ENCODE peak calls at places on chromosomes 5 and 9, in six cellular contexts. Q, N, P, I, G and Z are unnamed samples.

GRCh38 chr9:114181583-114182409 is 26.5 kb downstream of the COL27A1 start:
- DNase-seq in Q (no peak), N (no peak), P (no peak), I (peak), G (no peak), Z (no peak)

GRCh38 chr5:82416506-82416905 is 138.4 kb upstream of the RPS23 start:
- DNase-seq in Q (no peak), N (no peak), P (no peak), I (no peak), G (no peak), Z (no peak)

GRCh38 chr5:150458819-150459557 is 9.4 kb upstream of the RPS14 start:
- DNase-seq in Q (peak), N (peak), P (peak), I (peak), G (peak), Z (peak)

GRCh38 chr9:9998491-9999287 is 614.1 kb downstream of the PTPRD start:
- DNase-seq in Q (no peak), N (no peak), P (no peak), I (no peak), G (no peak), Z (no peak)

GRCh38 chr9:101738566-101739183 is at the start of gene GRIN3A:
- DNase-seq in Q (peak), N (peak), P (no peak), I (peak), G (no peak), Z (peak)

GRCh38 chr5:91194861-91195460 is 188.2 kb downstream of the ARRDC3 start:
- DNase-seq in Q (no peak), N (peak), P (no peak), I (no peak), G (no peak), Z (no peak)

GRCh38 chr5:37769840-37770239 is 70.0 kb downstream of the GDNF start:
- DNase-seq in Q (no peak), N (no peak), P (no peak), I (no peak), G (no peak), Z (no peak)

GRCh38 chr5:119743927-119744326 is 114.6 kb downstream of the FAM170A start:
- DNase-seq in Q (peak), N (no peak), P (no peak), I (no peak), G (no peak), Z (no peak)

GRCh38 chr9:122265265-122265900 is 701 bp downstream of the MRRF start:
- DNase-seq in Q (peak), N (peak), P (no peak), I (no peak), G (no peak), Z (no peak)

GRCh38 chr9:93682155-93682968 is 106.0 kb downstream of the PHF2 start:
- DNase-seq in Q (peak), N (peak), P (peak), I (peak), G (peak), Z (peak)

GRCh38 chr9:893843-894420 is 52.4 kb downstream of the DMRT1 start:
- DNase-seq in Q (peak), N (peak), P (no peak), I (no peak), G (no peak), Z (no peak)

GRCh38 chr9:86767373-86767772 is 179.9 kb downstream of the GAS1 start:
- DNase-seq in Q (no peak), N (no peak), P (no peak), I (no peak), G (no peak), Z (no peak)

GRCh38 chr5:139407517-139407916 is 3.6 kb upstream of the SPATA24 start:
- DNase-seq in Q (no peak), N (no peak), P (no peak), I (no peak), G (no peak), Z (no peak)

GRCh38 chr5:152688561-152689274 is 283.6 kb upstream of the NMUR2 start:
- DNase-seq in Q (no peak), N (no peak), P (no peak), I (peak), G (no peak), Z (no peak)

GRCh38 chr5:133969654-133970324 is 1.4 kb upstream of the C5orf15 start:
- DNase-seq in Q (no peak), N (no peak), P (no peak), I (no peak), G (no peak), Z (no peak)

GRCh38 chr5:89436464-89436863 is 553.5 kb upstream of the MEF2C start:
- DNase-seq in Q (no peak), N (no peak), P (no peak), I (no peak), G (no peak), Z (no peak)

GRCh38 chr9:134211811-134212460 is 47.6 kb upstream of the RNU6ATAC start:
- DNase-seq in Q (no peak), N (no peak), P (no peak), I (peak), G (no peak), Z (peak)

GRCh38 chr9:13716620-13717019 is 437.1 kb upstream of the MPDZ start:
- DNase-seq in Q (no peak), N (no peak), P (no peak), I (no peak), G (no peak), Z (no peak)

GRCh38 chr9:105328872-105329728 is 84.6 kb downstream of the SLC44A1 start:
- DNase-seq in Q (no peak), N (no peak), P (no peak), I (no peak), G (no peak), Z (no peak)

GRCh38 chr5:125604104-125604503 is 819.1 kb upstream of the GRAMD2B start:
- DNase-seq in Q (no peak), N (no peak), P (no peak), I (no peak), G (no peak), Z (no peak)

GRCh38 chr5:149289307-149289706 is 17.6 kb downstream of the AFAP1L1 start:
- DNase-seq in Q (no peak), N (no peak), P (no peak), I (no peak), G (no peak), Z (no peak)

GRCh38 chr5:135193213-135194125 is 159.4 kb upstream of the PITX1 start:
- DNase-seq in Q (no peak), N (no peak), P (no peak), I (no peak), G (no peak), Z (no peak)

GRCh38 chr5:150500328-150500841 is 7.5 kb upstream of the NDST1 start:
- DNase-seq in Q (no peak), N (peak), P (no peak), I (peak), G (no peak), Z (no peak)

GRCh38 chr5:160466889-160467554 is 45.4 kb downstream of the PTTG1 start:
- DNase-seq in Q (no peak), N (no peak), P (no peak), I (no peak), G (no peak), Z (no peak)

GRCh38 chr5:74240783-74241750 is 399.5 kb downstream of the ENC1 start:
- DNase-seq in Q (no peak), N (no peak), P (no peak), I (no peak), G (no peak), Z (no peak)

GRCh38 chr9:137705443-137705863 is 86.6 kb downstream of the EHMT1 start:
- DNase-seq in Q (no peak), N (peak), P (no peak), I (no peak), G (no peak), Z (no peak)

GRCh38 chr5:160262665-160263064 is 33.4 kb downstream of the FABP6 start:
- DNase-seq in Q (no peak), N (peak), P (no peak), I (peak), G (no peak), Z (no peak)

GRCh38 chr9:106107716-106108115 is 413.4 kb downstream of the TMEM38B start:
- DNase-seq in Q (no peak), N (no peak), P (no peak), I (no peak), G (no peak), Z (no peak)

GRCh38 chr5:164600166-164600715 is 1094.8 kb downstream of the MAT2B start:
- DNase-seq in Q (no peak), N (no peak), P (no peak), I (no peak), G (no peak), Z (no peak)

GRCh38 chr5:164600929-164601535 is 1095.6 kb downstream of the MAT2B start:
- DNase-seq in Q (no peak), N (no peak), P (no peak), I (no peak), G (no peak), Z (peak)

GRCh38 chr5:164597293-164597900 is 1092.0 kb downstream of the MAT2B start:
- DNase-seq in Q (no peak), N (no peak), P (no peak), I (no peak), G (no peak), Z (no peak)
- TF ChIP-seq CTCF in Q (peak), N (no peak), P (no peak), I (no peak), G (no peak), Z (no peak)

DNA sequence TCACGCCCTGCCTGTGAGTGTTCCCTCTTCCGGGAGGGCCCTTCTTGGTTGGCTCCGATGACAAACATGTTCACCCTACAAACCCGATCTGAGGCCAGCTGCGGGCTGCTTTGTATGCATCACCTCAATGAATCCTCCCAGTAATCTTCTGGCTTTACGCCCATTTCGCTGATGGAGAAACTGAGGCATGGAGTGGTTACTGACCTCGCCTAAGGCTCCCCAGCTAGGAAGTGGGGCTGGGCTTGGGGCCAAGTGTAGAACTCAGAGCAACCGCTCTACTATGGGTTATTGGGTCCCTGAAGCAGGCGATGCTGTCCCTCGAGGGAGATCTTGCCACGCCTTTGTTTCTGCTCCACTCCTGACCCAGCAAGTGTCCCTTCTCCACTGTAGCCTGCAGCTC is 38.2 kb upstream of the RPL26L1 start:
- DNase-seq in Q (no peak), N (no peak), P (no peak), I (no peak), G (no peak), Z (no peak)
- H3K27ac ChIP-seq in Q (no peak), N (peak), P (peak), I (no peak), G (no peak), Z (no peak)

GRCh38 chr5:40832345-40832744 is 2.7 kb downstream of the RPL37 start:
- DNase-seq in Q (no peak), N (no peak), P (no peak), I (no peak), G (no peak), Z (no peak)

GRCh38 chr5:40834391-40834848 is 602 bp downstream of the RPL37 start:
- DNase-seq in Q (no peak), N (peak), P (no peak), I (no peak), G (no peak), Z (no peak)

GRCh38 chr5:40833712-40834229 is 1.3 kb downstream of the RPL37 start:
- DNase-seq in Q (no peak), N (no peak), P (no peak), I (no peak), G (no peak), Z (no peak)

GRCh38 chr5:40838076-40838475 is 3.1 kb upstream of the RPL37 start:
- DNase-seq in Q (no peak), N (no peak), P (no peak), I (no peak), G (no peak), Z (no peak)

DNA sequence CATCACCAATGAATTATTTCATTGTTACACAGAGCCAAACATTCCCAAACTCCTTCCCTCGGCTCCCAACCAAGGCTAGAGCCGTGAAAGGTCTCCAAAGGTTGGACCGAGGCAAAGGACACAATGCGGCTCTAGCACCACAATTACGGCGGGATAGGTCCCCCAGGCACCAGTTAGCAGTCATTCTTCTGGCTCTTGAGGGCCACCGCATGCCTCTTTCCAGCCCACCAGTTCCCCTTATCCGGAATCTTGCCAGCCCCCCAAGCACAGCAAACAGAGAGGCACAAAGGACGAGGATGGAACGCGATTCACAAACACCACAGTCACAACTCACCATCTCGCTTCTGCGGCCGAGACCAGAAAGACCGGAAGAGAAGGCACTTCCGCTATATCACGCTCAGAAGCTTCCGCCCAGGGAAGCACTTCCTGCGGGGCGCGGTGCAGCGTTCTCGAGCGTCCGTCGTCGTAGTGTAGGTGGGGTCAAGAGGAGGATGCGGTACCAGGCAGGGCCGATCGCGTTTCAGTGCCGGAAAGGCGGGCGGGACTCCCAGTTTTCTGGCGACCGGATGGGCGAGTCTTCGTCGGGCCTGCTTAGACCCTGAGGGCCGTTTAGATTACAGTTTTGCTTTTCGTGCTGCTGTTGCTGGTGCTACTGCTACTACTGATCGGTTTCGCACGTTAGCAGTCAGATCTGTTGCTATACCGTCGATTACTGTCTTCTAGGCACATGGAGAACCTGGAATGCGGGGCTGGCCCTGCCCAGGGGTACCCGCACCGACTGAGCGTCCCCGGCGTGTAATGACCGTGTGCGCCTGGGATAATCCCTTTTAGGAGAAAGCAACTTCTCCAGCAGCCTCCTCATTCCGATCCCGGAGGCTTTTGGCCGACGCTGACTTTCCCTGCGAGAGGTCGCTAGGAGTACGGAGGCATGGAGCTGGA is at the start of gene RPL37:
- DNase-seq in Q (peak), N (peak), P (peak), I (peak), G (peak), Z (peak)
- TF ChIP-seq CTCF in Q (no peak), N (no peak), P (no peak), I (no peak), G (no peak), Z (no peak)

GRCh38 chr9:20512636-20513035 is 109.7 kb downstream of the MLLT3 start:
- DNase-seq in Q (no peak), N (no peak), P (no peak), I (no peak), G (no peak), Z (no peak)
- H3K27ac ChIP-seq in Q (no peak), N (peak), P (no peak), I (peak), G (no peak), Z (no peak)

DNA sequence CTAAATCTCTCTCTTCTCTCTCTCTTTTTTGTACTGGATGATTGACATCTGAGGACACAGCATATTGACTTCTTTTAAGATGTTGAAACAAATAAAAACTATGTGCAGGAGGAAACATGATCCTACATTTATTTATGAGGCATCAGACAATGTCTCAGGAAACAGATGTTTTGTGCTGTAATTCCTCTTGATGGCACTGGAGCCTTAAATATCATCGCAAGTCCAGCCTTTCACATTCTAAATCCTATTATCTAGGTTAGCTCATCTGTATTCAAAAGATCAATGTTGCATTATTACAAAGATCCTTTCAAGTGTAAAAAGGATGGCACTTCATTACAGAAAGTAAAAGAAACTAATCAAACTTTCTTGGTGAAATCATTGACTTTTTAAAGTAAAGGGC is 63.9 kb downstream of the MAT2B start:
- DNase-seq in Q (no peak), N (no peak), P (no peak), I (no peak), G (no peak), Z (no peak)
- TF ChIP-seq CTCF in Q (peak), N (no peak), P (no peak), I (no peak), G (no peak), Z (no peak)

GRCh38 chr5:98308960-98309359 is 464.5 kb upstream of the RGMB start:
- DNase-seq in Q (no peak), N (no peak), P (no peak), I (no peak), G (no peak), Z (no peak)
- H3K27ac ChIP-seq in Q (no peak), N (no peak), P (no peak), I (peak), G (no peak), Z (no peak)

DNA sequence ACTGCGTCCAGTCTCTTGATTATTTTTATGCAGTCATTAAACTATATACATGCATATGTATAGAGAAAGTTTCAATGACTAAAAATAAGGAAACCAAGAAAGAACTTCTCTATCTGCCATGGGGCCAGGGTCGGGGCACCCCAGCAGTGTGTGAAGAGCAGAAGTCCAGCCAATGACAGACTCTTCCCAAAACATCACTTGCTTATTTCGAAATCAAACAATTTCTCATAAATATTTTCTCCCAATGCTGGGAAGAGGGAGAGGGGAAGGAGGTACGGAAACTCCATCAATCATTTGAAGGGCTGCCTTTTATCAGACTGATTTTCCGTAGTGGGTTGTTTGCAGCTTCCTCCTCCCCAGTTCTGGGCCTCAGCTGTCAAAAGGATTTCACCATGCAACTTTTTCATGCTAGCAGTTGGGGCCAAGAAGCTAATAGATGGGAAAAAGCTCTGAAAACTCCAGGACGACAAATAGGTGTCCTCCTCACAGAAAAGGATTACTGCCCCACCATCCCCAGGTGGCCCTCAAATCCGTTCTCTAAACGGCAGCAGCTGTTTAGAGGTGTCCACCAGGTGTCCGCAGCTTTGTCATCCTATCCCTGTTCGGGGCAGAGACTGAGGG is 617 bp upstream of the FPGS start:
- DNase-seq in Q (no peak), N (no peak), P (no peak), I (no peak), G (no peak), Z (no peak)
- TF ChIP-seq CTCF in Q (peak), N (no peak), P (no peak), I (no peak), G (no peak), Z (no peak)